ENCODE peak calls at places on chromosomes 2 and 18, in eight cellular contexts. N is fibroblast of lung, W is suprapubic skin, Y is transverse colon, C is K562, L is IMR-90, K is gastrocnemius medialis, F is body of pancreas. O is an unnamed sample.

GRCh38 chr2:28687640-28688039 is 64.0 kb upstream of the PPP1CB start:
- DNase-seq in N (peak; percentile 12), W (no peak), Y (no peak), C (peak; percentile 26), L (no peak), K (no peak), F (no peak), O (no peak)

GRCh38 chr2:105806994-105807393 is 62.3 kb downstream of the NCK2 start:
- DNase-seq in N (no peak), W (no peak), Y (no peak), C (no peak), L (no peak), K (no peak), F (no peak), O (no peak)

GRCh38 chr2:39521876-39522517 is 84.9 kb upstream of the MAP4K3 start:
- DNase-seq in N (no peak), W (no peak), Y (no peak), C (no peak), L (no peak), K (no peak), F (no peak), O (no peak)

GRCh38 chr2:81324046-81324445 is 1019.5 kb upstream of the LRRTM1 start:
- DNase-seq in N (no peak), W (no peak), Y (no peak), C (no peak), L (no peak), K (no peak), F (no peak), O (no peak)

GRCh38 chr2:195092341-195092740 is 564.7 kb upstream of the SLC39A10 start:
- DNase-seq in N (no peak), W (no peak), Y (no peak), C (no peak), L (no peak), K (no peak), F (no peak), O (no peak)

GRCh38 chr2:120701096-120701860 is 34.4 kb upstream of the GLI2 start:
- DNase-seq in N (no peak), W (no peak), Y (no peak), C (no peak), L (no peak), K (no peak), F (no peak), O (no peak)

GRCh38 chr2:190216829-190217228 is 102.8 kb downstream of the HIBCH start:
- DNase-seq in N (no peak), W (no peak), Y (peak; percentile 33), C (peak; percentile 38), L (no peak), K (no peak), F (peak; percentile 45), O (no peak)

GRCh38 chr2:205060269-205060668 is 515.0 kb downstream of the PARD3B start:
- DNase-seq in N (peak; percentile 84), W (no peak), Y (no peak), C (no peak), L (peak; percentile 89), K (no peak), F (no peak), O (no peak)

GRCh38 chr18:13522861-13523660 is 203.3 kb downstream of the FAM210A start:
- DNase-seq in N (no peak), W (no peak), Y (no peak), C (no peak), L (no peak), K (no peak), F (no peak), O (no peak)

GRCh38 chr2:11080253-11081115 is 74.8 kb upstream of the SLC66A3 start:
- DNase-seq in N (no peak), W (no peak), Y (no peak), C (no peak), L (no peak), K (no peak), F (no peak), O (peak; percentile 48)

GRCh38 chr18:13452448-13452811 is 233.9 kb downstream of the LDLRAD4 start:
- DNase-seq in N (peak; percentile 86), W (peak; percentile 66), Y (no peak), C (no peak), L (peak; percentile 14), K (no peak), F (no peak), O (peak; percentile 74)

GRCh38 chr2:151805961-151806360 is 22.3 kb downstream of the ARL5A start:
- DNase-seq in N (no peak), W (no peak), Y (no peak), C (no peak), L (no peak), K (no peak), F (no peak), O (no peak)

GRCh38 chr2:151809073-151809383 is 19.2 kb downstream of the ARL5A start:
- DNase-seq in N (no peak), W (no peak), Y (no peak), C (no peak), L (no peak), K (no peak), F (no peak), O (no peak)

GRCh38 chr2:151805343-151805742 is 22.9 kb downstream of the ARL5A start:
- DNase-seq in N (no peak), W (no peak), Y (no peak), C (no peak), L (no peak), K (no peak), F (no peak), O (no peak)

GRCh38 chr2:151810506-151810905 is 17.7 kb downstream of the ARL5A start:
- DNase-seq in N (no peak), W (no peak), Y (no peak), C (no peak), L (no peak), K (no peak), F (no peak), O (no peak)

DNA sequence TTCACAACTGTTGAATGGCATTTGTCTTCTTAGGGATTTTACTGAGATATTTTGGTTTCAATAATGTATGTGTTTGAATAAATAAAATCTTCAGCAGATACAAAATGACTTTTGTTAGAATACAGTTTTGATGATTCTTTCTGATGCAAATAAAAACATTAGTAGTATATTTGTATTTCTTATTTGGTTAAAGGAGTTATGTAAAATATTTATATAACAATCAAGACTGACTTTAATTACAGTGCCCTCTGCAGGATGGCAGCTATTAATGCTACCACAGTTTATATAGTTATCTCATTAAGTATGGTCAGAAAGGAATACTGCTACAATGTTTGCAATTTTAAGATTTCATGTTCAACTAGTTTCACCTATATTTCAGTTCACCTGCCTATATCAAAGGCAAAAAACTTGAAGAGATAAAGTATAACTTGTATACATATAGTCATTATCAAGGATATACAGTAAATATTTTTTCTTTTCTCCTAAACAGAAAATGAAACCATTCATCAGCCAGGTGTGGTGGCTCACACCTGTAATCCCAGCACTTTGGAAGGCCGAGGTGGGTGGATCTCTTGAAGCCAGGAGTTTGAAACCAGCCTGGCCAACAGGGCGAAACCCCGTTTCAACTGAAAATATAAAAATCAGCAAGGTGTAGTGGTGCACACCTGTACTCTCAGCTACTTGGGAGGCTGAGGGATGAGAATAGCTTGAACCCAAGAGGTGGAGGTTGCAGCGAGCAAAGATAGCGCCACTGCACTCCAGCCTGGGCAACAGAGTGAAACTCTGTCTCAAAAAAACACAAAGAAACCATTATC is 19.8 kb downstream of the ARL5A start:
- DNase-seq in N (no peak), W (no peak), Y (no peak), C (no peak), L (peak; percentile 43), K (no peak), F (no peak), O (no peak)
- TF ChIP-seq CTCF in N (peak; percentile 45), W (peak; percentile 44), Y (peak; percentile 37), C (no peak), L (peak; percentile 61), K (peak; percentile 38), F (peak; percentile 50), O (peak; percentile 27)

DNA sequence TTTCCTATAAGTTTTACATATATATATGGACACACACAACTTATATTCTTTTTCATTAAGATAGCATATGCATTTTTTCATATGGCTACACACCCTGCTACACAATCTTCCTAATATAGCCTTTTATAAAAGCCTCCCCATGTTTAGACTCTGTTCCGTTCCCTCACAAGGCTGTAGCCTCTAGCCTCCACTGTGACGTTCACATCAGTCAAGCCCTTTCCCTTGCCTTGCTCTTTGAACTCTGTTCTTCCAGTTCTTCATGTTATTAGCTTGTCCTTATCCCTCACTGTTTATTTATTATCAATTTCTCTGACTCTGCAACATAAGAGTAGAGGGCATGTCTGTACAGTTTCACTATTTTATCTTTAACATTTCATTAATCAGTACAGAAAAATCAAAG is 38.9 kb downstream of the HADHB start:
- DNase-seq in N (no peak), W (no peak), Y (no peak), C (no peak), L (no peak), K (no peak), F (no peak), O (no peak)
- H3K27ac ChIP-seq in N (no peak overlapping the region), W (no peak overlapping the region), Y (no peak overlapping the region), C (no peak overlapping the region), L (no peak overlapping the region), K (no peak overlapping the region), F (no peak overlapping the region), O (no peak overlapping the region)

DNA sequence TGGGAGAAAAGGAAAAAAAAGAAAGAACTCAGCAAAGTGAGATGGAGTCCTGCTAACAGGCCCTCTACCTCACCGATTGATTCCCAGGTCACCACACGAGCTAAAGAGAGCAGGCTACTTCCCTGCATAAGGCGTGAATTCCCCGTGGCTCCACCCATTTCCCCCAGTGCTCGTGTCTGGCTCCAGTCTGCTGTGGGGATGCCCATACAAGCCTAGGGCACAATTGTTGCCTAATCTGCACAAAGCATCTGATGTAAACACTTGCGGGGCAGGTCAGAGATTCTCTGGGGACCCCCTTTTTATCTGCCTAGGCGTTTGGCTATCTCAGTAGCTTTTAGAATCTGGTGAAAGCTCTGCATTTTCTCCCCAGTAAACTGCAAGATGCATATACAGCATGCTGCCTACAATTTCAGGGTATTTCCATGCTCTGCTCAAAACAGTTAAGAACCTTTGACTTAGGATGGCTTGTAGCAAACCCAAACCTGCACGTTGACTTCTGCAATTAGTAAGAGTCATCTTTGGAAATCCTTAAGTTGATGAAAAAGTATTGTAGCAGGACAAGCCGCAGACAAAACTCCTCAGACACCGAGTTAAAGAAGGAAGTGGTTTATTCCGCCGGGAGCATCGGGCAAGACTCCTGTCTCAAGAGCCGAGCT is 34.8 kb downstream of the MYO3B start:
- DNase-seq in N (no peak), W (no peak), Y (no peak), C (no peak), L (no peak), K (no peak), F (no peak), O (no peak)
- H3K4me3 ChIP-seq in N (no peak overlapping the region), W (no peak overlapping the region), Y (no peak overlapping the region), C (no peak overlapping the region), L (no peak overlapping the region), K (no peak overlapping the region), F (no peak overlapping the region), O (no peak overlapping the region)

GRCh38 chr2:218396688-218397501 is 2.8 kb upstream of the CTDSP1 start:
- DNase-seq in N (peak; percentile 69), W (peak; percentile 93), Y (peak; percentile 85), C (peak; percentile 64), L (peak; percentile 67), K (no peak), F (peak; percentile 83), O (peak; percentile 92)
- TF ChIP-seq CTCF in N (no peak), W (no peak), Y (no peak), C (no peak), L (no peak), K (no peak), F (no peak), O (no peak)

O was measured in tibial artery.